ENCODE peak calls at places on chromosomes 2 and 18, in four cellular contexts. J is neural progenitor cell; B is CD4-positive, alpha-beta memory T cell; N is HCT116. P is an unnamed sample.

GRCh38 chr18:23538870-23539269 is 35.6 kb downstream of the RMC1 start:
- DNase-seq in J (no peak), N (no peak), B (no peak), P (no peak)

GRCh38 chr2:116513991-116514390 is 1300.5 kb upstream of the DDX18 start:
- DNase-seq in N (no peak), J (no peak), B (no peak), P (no peak)

GRCh38 chr18:9433616-9434239 is 41.6 kb upstream of the RALBP1 start:
- DNase-seq in J (no peak), B (no peak), N (no peak), P (no peak)

GRCh38 chr2:151774506-151774905 is 40.2 kb upstream of the NEB start:
- DNase-seq in J (no peak), B (no peak), N (peak; percentile 13), P (no peak)

GRCh38 chr2:187549951-187550555 is 4.2 kb downstream of the TFPI start:
- DNase-seq in J (no peak), B (no peak), N (no peak), P (no peak)

GRCh38 chr18:4004176-4004829 is 450.8 kb downstream of the DLGAP1 start:
- DNase-seq in B (no peak), N (peak; percentile 16), J (no peak), P (no peak)

GRCh38 chr18:71471963-71472725 is 1072.0 kb downstream of the CBLN2 start:
- DNase-seq in B (no peak), N (no peak), J (peak; percentile 37), P (no peak)

GRCh38 chr2:234949762-234950434 is 1.9 kb upstream of the SH3BP4 start:
- DNase-seq in J (no peak), N (no peak), B (no peak), P (no peak)

GRCh38 chr2:159090514-159091201 is 122.2 kb downstream of the TANC1 start:
- DNase-seq in J (no peak), N (no peak), B (no peak), P (no peak)

GRCh38 chr18:59660976-59661743 is 36.1 kb downstream of the CCBE1 start:
- DNase-seq in B (no peak), J (no peak), N (no peak), P (no peak)

GRCh38 chr2:236828820-236829219 is 256.9 kb upstream of the COPS8 start:
- DNase-seq in B (no peak), N (no peak), J (no peak), P (no peak)

GRCh38 chr2:42223822-42224268 is 54.7 kb downstream of the EML4 start:
- DNase-seq in N (no peak), B (no peak), J (no peak), P (no peak)

GRCh38 chr2:55111570-55112228 is 61.4 kb upstream of the RTN4 start:
- DNase-seq in B (no peak), J (no peak), N (peak; percentile 74), P (no peak)

GRCh38 chr2:167827352-167828097 is 419.9 kb downstream of the STK39 start:
- DNase-seq in J (no peak), B (no peak), N (no peak), P (no peak)

GRCh38 chr2:108616731-108617161 is 82.5 kb downstream of the LIMS1 start:
- DNase-seq in B (no peak), J (no peak), N (no peak), P (no peak)

GRCh38 chr2:154620490-154620889 is 78.0 kb upstream of the KCNJ3 start:
- DNase-seq in J (no peak), B (no peak), N (no peak), P (no peak)

GRCh38 chr2:163455815-163456214 is 280.0 kb downstream of the FIGN start:
- DNase-seq in B (no peak), N (no peak), J (no peak), P (no peak)

GRCh38 chr2:230821261-230821990 is 43.3 kb upstream of the ITM2C start:
- DNase-seq in N (no peak), B (no peak), J (peak; percentile 11), P (no peak)

DNA sequence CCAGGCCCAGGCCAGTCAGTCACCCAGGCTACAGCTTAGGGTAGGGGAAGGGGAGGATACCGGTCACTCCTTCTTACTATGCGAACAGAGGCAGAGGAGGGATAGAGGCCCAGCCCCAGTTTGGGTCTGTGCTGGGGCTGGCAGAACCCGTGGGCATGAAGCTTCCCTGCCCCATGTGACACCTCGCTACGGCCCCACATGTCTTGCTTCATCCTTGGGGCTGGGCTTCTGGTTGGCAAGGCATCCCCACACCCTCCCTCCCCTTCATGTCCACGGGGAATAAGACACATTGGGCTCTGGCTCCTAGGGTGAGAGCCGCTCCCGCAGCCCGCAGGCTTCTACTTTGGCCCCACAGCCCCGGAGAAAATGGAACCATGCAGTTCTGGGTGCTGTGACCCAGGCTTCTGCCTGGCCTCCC is 32.4 kb downstream of the HS1BP3 start:
- DNase-seq in B (no peak), J (no peak), N (no peak), P (no peak)
- H3K27ac ChIP-seq in B (no peak overlapping the region), J (no peak overlapping the region), N (peak overlapping the region; percentile 37), P (no peak overlapping the region)

GRCh38 chr2:45874324-45874723 is 222.8 kb downstream of the PRKCE start:
- DNase-seq in B (no peak), J (no peak), N (no peak), P (no peak)

GRCh38 chr2:45879936-45880335 is 228.5 kb downstream of the PRKCE start:
- DNase-seq in J (no peak), B (no peak), N (no peak), P (no peak)

GRCh38 chr2:45879406-45879805 is 227.9 kb downstream of the PRKCE start:
- DNase-seq in N (no peak), B (no peak), J (no peak), P (no peak)

GRCh38 chr2:45872211-45872610 is 220.7 kb downstream of the PRKCE start:
- DNase-seq in J (no peak), N (no peak), B (no peak), P (no peak)

GRCh38 chr2:45876611-45877010 is 225.1 kb downstream of the PRKCE start:
- DNase-seq in J (no peak), N (no peak), B (no peak), P (no peak)
- H3K9me3 ChIP-seq in J (no peaks in the 10 kb centered on the region), N (peaks cover 7% of the 10 kb centered on the region), B (no peaks in the 10 kb centered on the region), P (peaks cover 11% of the 10 kb centered on the region)

DNA sequence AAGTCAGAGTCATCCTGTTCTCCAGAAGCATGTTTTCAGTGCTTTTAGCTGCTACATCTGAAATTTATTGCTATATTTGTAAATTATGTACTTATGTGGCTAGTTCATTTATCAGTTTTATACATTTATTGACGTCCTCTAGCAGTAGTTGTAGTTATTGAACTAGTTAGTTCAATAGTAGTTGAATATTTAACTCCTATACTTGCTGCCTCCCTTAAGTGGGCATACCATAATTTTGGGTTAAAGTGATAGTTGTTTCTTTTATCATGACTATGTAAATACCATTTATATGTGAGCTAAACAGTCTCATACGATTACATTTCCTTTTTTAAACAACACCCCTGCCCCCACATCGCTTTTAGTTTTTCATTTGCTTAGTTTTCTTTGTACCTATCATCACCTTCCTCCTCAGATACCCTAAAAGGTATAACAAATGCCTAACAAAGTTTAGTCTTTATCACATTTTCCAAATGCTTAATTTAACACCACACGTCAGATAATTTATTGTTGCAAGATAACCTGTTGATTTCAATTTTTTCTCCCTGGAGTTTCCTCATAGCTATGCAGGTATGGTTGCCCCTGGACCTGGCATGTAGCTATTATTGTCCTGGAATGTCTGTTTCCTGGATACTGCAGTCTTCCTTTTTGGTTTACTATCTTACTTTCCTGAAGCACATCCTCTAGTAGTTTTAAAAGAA is 8.8 kb downstream of the MAP4K4 start:
- DNase-seq in N (no peak), J (no peak), B (no peak), P (no peak)
- H3K27ac ChIP-seq in N (no peak overlapping the region), J (no peak overlapping the region), B (peak overlapping the region; percentile 58), P (peak overlapping the region; percentile 22)

GRCh38 chr2:150293771-150294170 is 193.7 kb downstream of the RND3 start:
- DNase-seq in B (no peak), N (no peak), J (no peak), P (no peak)

GRCh38 chr2:150292807-150293206 is 194.7 kb downstream of the RND3 start:
- DNase-seq in J (no peak), B (no peak), N (no peak), P (no peak)

GRCh38 chr2:150295544-150295943 is 191.9 kb downstream of the RND3 start:
- DNase-seq in J (no peak), B (no peak), N (no peak), P (no peak)

GRCh38 chr2:150296795-150297546 is 190.5 kb downstream of the RND3 start:
- DNase-seq in N (no peak), J (no peak), B (no peak), P (no peak)

DNA sequence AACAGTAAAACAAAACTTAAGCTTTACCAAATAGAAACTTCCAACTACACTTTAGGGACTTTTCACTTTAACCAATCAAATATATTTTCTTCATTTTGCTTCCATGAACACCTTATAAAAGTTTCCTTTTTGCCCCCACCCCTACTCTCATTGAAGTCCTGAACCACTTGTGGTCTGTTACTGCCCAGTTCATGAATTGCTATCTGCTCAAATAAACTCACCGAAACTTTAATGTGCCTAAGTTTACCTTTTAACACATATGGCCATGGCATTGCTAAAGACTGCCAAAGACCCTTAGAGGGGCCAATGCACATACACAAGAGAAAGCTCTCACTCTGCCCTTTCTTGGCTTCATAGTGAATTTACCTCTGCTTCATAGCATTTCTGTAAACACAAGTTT is 195.3 kb downstream of the RND3 start:
- DNase-seq in J (no peak), N (no peak), B (no peak), P (no peak)
- H3K9me3 ChIP-seq in J (no peaks in the 10 kb centered on the region), N (no peaks in the 10 kb centered on the region), B (no peaks in the 10 kb centered on the region), P (no peaks in the 10 kb centered on the region)

GRCh38 chr2:44912660-44913059 is 28.8 kb upstream of the SIX3 start:
- DNase-seq in J (no peak), N (no peak), B (no peak), P (no peak)

GRCh38 chr2:44906972-44907371 is 34.5 kb upstream of the SIX3 start:
- DNase-seq in J (no peak), N (no peak), B (no peak), P (no peak)

GRCh38 chr2:44904578-44904977 is 36.9 kb upstream of the SIX3 start:
- DNase-seq in J (no peak), N (no peak), B (no peak), P (no peak)

GRCh38 chr2:44909831-44910230 is 31.7 kb upstream of the SIX3 start:
- DNase-seq in N (no peak), J (no peak), B (no peak), P (no peak)
- H3K27ac ChIP-seq in N (no peak overlapping the region), J (no peak overlapping the region), B (no peak overlapping the region), P (no peak overlapping the region)

GRCh38 chr2:171100370-171100769 is 60.3 kb downstream of the TLK1 start:
- DNase-seq in N (no peak), J (no peak), B (no peak), P (no peak)
- H3K9me3 ChIP-seq in N (no peaks in the 10 kb centered on the region), J (peaks cover 12% of the 10 kb centered on the region), B (no peaks in the 10 kb centered on the region), P (peaks cover 22% of the 10 kb centered on the region)

GRCh38 chr2:239440511-239440959 is 39.7 kb upstream of the HDAC4 start:
- DNase-seq in B (no peak), N (no peak), J (peak; percentile 94), P (no peak)
- H3K27ac ChIP-seq in B (no peak overlapping the region), N (no peak overlapping the region), J (peak overlapping the region; percentile 90), P (no peak overlapping the region)

GRCh38 chr2:4937550-4937949 is 754.6 kb upstream of the SOX11 start:
- DNase-seq in J (peak; percentile 24), B (no peak), N (no peak), P (no peak)
- H3K9me3 ChIP-seq in J (no peaks in the 10 kb centered on the region), B (no peaks in the 10 kb centered on the region), N (peaks cover 19% of the 10 kb centered on the region), P (no peaks in the 10 kb centered on the region)

P was measured in CD4-positive, alpha-beta T cell.